ENCODE peak calls at places on chromosomes 11 and 22, in eight cellular contexts. One of them, this sample, is unnamed. For H3K36me3 and H3K4me1, the result is how much of the 10 kb centered on the place peaks cover.

GRCh38 chr11:116314012-116314411 is 458.8 kb downstream of the BUD13 start:
- DNase-seq in hepatocyte: no peak
- DNase-seq in upper lobe of right lung: no peak
- DNase-seq in psoas muscle: no peak
- DNase-seq in heart right ventricle: no peak
- DNase-seq in IMR-90: no peak
- DNase-seq in MM.1S: no peak
- DNase-seq in heart left ventricle: no peak
- DNase-seq in this sample: no peak

GRCh38 chr11:79196950-79197349 is 243.9 kb downstream of the TENM4 start:
- DNase-seq in upper lobe of right lung: no peak
- DNase-seq in heart right ventricle: no peak
- DNase-seq in psoas muscle: no peak
- DNase-seq in MM.1S: no peak
- DNase-seq in heart left ventricle: no peak
- DNase-seq in IMR-90: no peak
- DNase-seq in hepatocyte: no peak
- DNase-seq in this sample: no peak

GRCh38 chr11:28168718-28169117 is 60.5 kb downstream of the METTL15 start:
- DNase-seq in heart right ventricle: no peak
- DNase-seq in upper lobe of right lung: no peak
- DNase-seq in IMR-90: no peak
- DNase-seq in hepatocyte: peak
- DNase-seq in psoas muscle: no peak
- DNase-seq in heart left ventricle: no peak
- DNase-seq in MM.1S: no peak
- DNase-seq in this sample: no peak

GRCh38 chr11:7905961-7906429 is 25.1 kb downstream of the OR10A6 start:
- DNase-seq in hepatocyte: no peak
- DNase-seq in psoas muscle: no peak
- DNase-seq in IMR-90: no peak
- DNase-seq in heart left ventricle: no peak
- DNase-seq in upper lobe of right lung: peak
- DNase-seq in heart right ventricle: no peak
- DNase-seq in MM.1S: no peak
- DNase-seq in this sample: no peak

GRCh38 chr11:77075425-77075905 is 8.7 kb downstream of the CAPN5 start:
- DNase-seq in hepatocyte: peak
- DNase-seq in heart right ventricle: no peak
- DNase-seq in heart left ventricle: no peak
- DNase-seq in upper lobe of right lung: peak
- DNase-seq in IMR-90: no peak
- DNase-seq in psoas muscle: peak
- DNase-seq in MM.1S: no peak
- DNase-seq in this sample: no peak

GRCh38 chr22:23709107-23709506 is 18.3 kb downstream of the RGL4 start:
- DNase-seq in heart right ventricle: no peak
- DNase-seq in MM.1S: no peak
- DNase-seq in heart left ventricle: no peak
- DNase-seq in upper lobe of right lung: no peak
- DNase-seq in psoas muscle: no peak
- DNase-seq in hepatocyte: no peak
- DNase-seq in IMR-90: peak
- DNase-seq in this sample: no peak

GRCh38 chr22:44712156-44712555 is 10.2 kb downstream of the PRR5 start:
- DNase-seq in MM.1S: no peak
- DNase-seq in heart left ventricle: no peak
- DNase-seq in psoas muscle: peak
- DNase-seq in heart right ventricle: peak
- DNase-seq in upper lobe of right lung: no peak
- DNase-seq in hepatocyte: no peak
- DNase-seq in IMR-90: no peak
- DNase-seq in this sample: no peak

GRCh38 chr11:80598905-80599304 is 1158.1 kb upstream of the TENM4 start:
- DNase-seq in MM.1S: no peak
- DNase-seq in psoas muscle: no peak
- DNase-seq in IMR-90: no peak
- DNase-seq in heart right ventricle: no peak
- DNase-seq in hepatocyte: no peak
- DNase-seq in upper lobe of right lung: no peak
- DNase-seq in heart left ventricle: no peak
- DNase-seq in this sample: no peak

GRCh38 chr22:24977370-24978230 is 25.1 kb downstream of the KIAA1671 start:
- DNase-seq in psoas muscle: peak
- DNase-seq in IMR-90: no peak
- DNase-seq in MM.1S: no peak
- DNase-seq in heart right ventricle: peak
- DNase-seq in heart left ventricle: peak
- DNase-seq in upper lobe of right lung: no peak
- DNase-seq in hepatocyte: no peak
- DNase-seq in this sample: peak

GRCh38 chr11:72642815-72643511 is 31.3 kb downstream of the PDE2A start:
- DNase-seq in upper lobe of right lung: peak
- DNase-seq in hepatocyte: peak
- DNase-seq in heart left ventricle: peak
- DNase-seq in psoas muscle: peak
- DNase-seq in heart right ventricle: peak
- DNase-seq in MM.1S: peak
- DNase-seq in IMR-90: peak
- DNase-seq in this sample: peak

GRCh38 chr11:102155676-102156075 is 45.4 kb downstream of the YAP1 start:
- DNase-seq in IMR-90: peak
- DNase-seq in hepatocyte: no peak
- DNase-seq in MM.1S: no peak
- DNase-seq in heart right ventricle: no peak
- DNase-seq in psoas muscle: no peak
- DNase-seq in heart left ventricle: no peak
- DNase-seq in upper lobe of right lung: no peak
- DNase-seq in this sample: no peak

GRCh38 chr11:122923302-122923701 is 40.7 kb downstream of the JHY start:
- DNase-seq in psoas muscle: no peak
- DNase-seq in hepatocyte: no peak
- DNase-seq in heart left ventricle: no peak
- DNase-seq in MM.1S: no peak
- DNase-seq in heart right ventricle: no peak
- DNase-seq in upper lobe of right lung: no peak
- DNase-seq in IMR-90: no peak
- DNase-seq in this sample: no peak

GRCh38 chr11:78414321-78415051 is 3.1 kb downstream of the GAB2 start:
- DNase-seq in hepatocyte: peak
- DNase-seq in heart right ventricle: no peak
- DNase-seq in MM.1S: no peak
- DNase-seq in IMR-90: peak
- DNase-seq in upper lobe of right lung: no peak
- DNase-seq in psoas muscle: no peak
- DNase-seq in heart left ventricle: no peak
- DNase-seq in this sample: no peak

GRCh38 chr11:3684129-3684685 is 13.0 kb upstream of the CHRNA10 start:
- DNase-seq in heart left ventricle: no peak
- DNase-seq in psoas muscle: no peak
- DNase-seq in hepatocyte: no peak
- DNase-seq in upper lobe of right lung: no peak
- DNase-seq in heart right ventricle: no peak
- DNase-seq in IMR-90: no peak
- DNase-seq in MM.1S: no peak
- DNase-seq in this sample: no peak
- H3K36me3 ChIP-seq in heart left ventricle: under half
- H3K36me3 ChIP-seq in psoas muscle: half or more
- H3K36me3 ChIP-seq in hepatocyte: under half
- H3K36me3 ChIP-seq in upper lobe of right lung: half or more
- H3K36me3 ChIP-seq in heart right ventricle: half or more
- H3K36me3 ChIP-seq in IMR-90: half or more
- H3K36me3 ChIP-seq in MM.1S: under half
- H3K36me3 ChIP-seq in this sample: half or more

DNA sequence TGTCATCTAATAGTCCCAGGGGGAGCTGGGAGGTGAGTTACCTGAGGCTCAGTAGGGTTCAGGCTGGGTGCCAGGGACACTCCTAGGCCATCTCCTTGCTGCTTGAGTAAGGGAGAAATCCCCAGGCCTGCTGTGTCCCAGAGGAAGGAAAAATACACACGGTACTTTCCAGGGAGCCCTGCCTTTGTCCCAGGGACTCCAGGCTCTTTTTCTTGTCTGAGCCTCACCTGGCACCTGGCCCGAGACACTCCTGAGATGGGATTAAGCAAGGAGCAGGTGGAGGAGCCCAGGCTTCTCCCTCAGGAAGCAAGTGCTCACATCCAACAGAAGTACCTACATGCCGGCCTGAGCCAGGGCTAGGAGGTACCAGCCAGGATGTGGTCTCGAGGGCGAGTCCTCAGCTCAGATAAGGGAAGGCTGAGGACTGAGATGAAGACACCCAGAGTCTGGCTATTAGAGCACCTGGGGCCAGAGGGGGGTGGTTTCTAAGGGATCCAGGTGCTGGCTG is 899 bp upstream of the KLHDC7B start:
- DNase-seq in upper lobe of right lung: peak
- DNase-seq in hepatocyte: peak
- DNase-seq in psoas muscle: peak
- DNase-seq in MM.1S: no peak
- DNase-seq in heart right ventricle: no peak
- DNase-seq in IMR-90: no peak
- DNase-seq in heart left ventricle: no peak
- DNase-seq in this sample: no peak
- H3K4me1 ChIP-seq in upper lobe of right lung: under half
- H3K4me1 ChIP-seq in hepatocyte: under half
- H3K4me1 ChIP-seq in psoas muscle: under half
- H3K4me1 ChIP-seq in MM.1S: under half
- H3K4me1 ChIP-seq in heart right ventricle: under half
- H3K4me1 ChIP-seq in IMR-90: under half
- H3K4me1 ChIP-seq in heart left ventricle: under half
- H3K4me1 ChIP-seq in this sample: under half

DNA sequence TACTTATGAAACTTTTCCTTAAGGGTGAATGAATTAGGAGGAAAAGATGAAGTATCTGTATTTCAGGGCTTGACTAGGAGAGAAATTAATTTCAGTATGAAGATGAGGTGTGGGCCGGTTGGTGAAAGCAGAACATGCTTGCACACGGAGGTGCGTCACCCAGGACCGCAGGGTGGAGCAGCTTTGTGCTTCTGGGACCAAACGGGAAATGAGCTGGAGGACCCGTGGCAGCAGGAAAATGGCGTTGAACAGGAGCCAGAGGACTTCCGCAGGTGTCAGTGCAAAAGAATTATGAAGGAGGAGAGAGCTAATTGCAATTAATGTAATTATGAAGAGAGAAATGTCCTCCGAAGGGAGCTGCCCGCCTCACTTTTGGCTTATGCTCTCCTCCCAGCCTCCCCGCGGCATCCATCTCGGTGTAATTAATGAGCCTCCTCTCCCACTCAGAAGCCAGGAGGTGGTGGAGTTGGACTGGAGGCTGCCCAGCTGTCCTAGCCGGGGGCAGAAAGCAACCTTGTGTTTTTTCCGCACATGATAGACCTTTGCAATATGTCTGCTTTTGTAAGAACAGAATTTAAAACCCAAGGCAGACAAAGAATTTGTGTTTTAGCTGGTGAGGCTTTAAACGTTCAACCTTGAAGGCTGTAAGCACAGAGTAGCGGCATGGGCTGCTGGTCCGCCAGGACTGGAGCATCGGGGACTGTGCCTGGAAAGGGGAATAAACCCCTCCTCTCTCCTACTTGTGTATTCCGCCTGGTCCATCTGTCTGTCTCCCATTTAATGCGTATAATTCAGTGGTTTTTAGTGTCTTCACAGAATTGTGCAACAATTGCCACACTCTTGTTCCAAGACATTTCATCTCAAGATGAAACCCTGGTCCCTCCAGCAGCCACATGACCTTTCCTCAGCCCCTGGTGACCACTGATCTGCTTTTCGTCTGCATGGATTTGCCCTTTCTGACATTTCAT is 180.7 kb downstream of the TBC1D22A start:
- DNase-seq in upper lobe of right lung: no peak
- DNase-seq in hepatocyte: no peak
- DNase-seq in psoas muscle: peak
- DNase-seq in MM.1S: no peak
- DNase-seq in heart right ventricle: peak
- DNase-seq in IMR-90: no peak
- DNase-seq in heart left ventricle: peak
- DNase-seq in this sample: no peak
- TF ChIP-seq CTCF in upper lobe of right lung: no peak
- TF ChIP-seq CTCF in hepatocyte: no peak
- TF ChIP-seq CTCF in psoas muscle: no peak
- TF ChIP-seq CTCF in MM.1S: no peak
- TF ChIP-seq CTCF in heart right ventricle: no peak
- TF ChIP-seq CTCF in IMR-90: no peak
- TF ChIP-seq CTCF in heart left ventricle: no peak
- TF ChIP-seq CTCF in this sample: no peak

GRCh38 chr22:46357711-46358505 is 22.4 kb downstream of the TRMU start:
- DNase-seq in upper lobe of right lung: peak
- DNase-seq in hepatocyte: no peak
- DNase-seq in heart right ventricle: no peak
- DNase-seq in psoas muscle: no peak
- DNase-seq in IMR-90: no peak
- DNase-seq in heart left ventricle: no peak
- DNase-seq in MM.1S: no peak
- DNase-seq in this sample: no peak

GRCh38 chr22:46357186-46357500 is 21.6 kb downstream of the TRMU start:
- DNase-seq in psoas muscle: peak
- DNase-seq in IMR-90: no peak
- DNase-seq in heart right ventricle: no peak
- DNase-seq in hepatocyte: no peak
- DNase-seq in upper lobe of right lung: no peak
- DNase-seq in heart left ventricle: no peak
- DNase-seq in MM.1S: no peak
- DNase-seq in this sample: no peak

GRCh38 chr22:46355369-46355995 is 20.0 kb downstream of the TRMU start:
- DNase-seq in heart left ventricle: peak
- DNase-seq in hepatocyte: peak
- DNase-seq in upper lobe of right lung: peak
- DNase-seq in psoas muscle: peak
- DNase-seq in heart right ventricle: peak
- DNase-seq in MM.1S: peak
- DNase-seq in IMR-90: peak
- DNase-seq in this sample: peak

GRCh38 chr22:46355996-46356471 is 20.5 kb downstream of the TRMU start:
- DNase-seq in upper lobe of right lung: peak
- DNase-seq in psoas muscle: peak
- DNase-seq in heart left ventricle: no peak
- DNase-seq in heart right ventricle: no peak
- DNase-seq in IMR-90: no peak
- DNase-seq in hepatocyte: no peak
- DNase-seq in MM.1S: no peak
- DNase-seq in this sample: no peak

DNA sequence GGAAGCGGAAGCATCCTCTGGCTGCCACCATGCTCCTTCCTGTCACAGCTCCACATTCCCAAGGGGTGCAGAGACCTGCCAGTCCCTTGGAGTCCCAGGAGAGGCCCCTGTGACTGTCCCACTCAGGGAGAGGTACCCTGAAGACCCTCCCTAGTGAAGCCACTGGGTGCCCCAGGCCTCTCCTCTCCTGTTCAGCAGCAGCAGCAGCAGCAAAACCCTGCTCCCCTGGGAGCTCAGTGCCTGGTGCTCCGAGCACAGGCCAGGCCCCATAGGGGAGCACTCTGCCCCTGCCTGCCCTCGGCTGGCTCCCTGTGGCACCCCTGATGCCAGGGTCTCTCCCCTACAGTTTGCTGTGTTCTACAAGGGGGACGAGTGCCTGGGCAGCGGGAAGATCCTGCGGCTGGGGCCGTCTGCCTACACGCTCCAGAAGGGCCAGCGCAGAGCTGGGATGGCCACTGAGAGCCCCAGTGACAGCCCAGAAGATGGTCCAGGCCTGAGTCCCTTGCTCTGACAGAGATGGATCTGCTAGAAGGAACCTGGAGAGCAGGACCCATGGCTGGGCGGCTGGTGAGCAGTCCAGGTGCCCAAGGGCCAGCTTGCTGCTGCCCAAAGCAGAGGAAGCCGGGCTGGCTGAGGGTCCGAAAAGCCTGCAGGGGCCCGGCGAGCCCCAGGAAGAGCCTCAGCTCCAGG is 21.1 kb downstream of the TRMU start:
- DNase-seq in MM.1S: no peak
- DNase-seq in heart right ventricle: no peak
- DNase-seq in IMR-90: no peak
- DNase-seq in psoas muscle: peak
- DNase-seq in upper lobe of right lung: peak
- DNase-seq in heart left ventricle: no peak
- DNase-seq in hepatocyte: no peak
- DNase-seq in this sample: no peak
- H3K36me3 ChIP-seq in MM.1S: under half
- H3K36me3 ChIP-seq in heart right ventricle: under half
- H3K36me3 ChIP-seq in IMR-90: under half
- H3K36me3 ChIP-seq in psoas muscle: half or more
- H3K36me3 ChIP-seq in upper lobe of right lung: under half
- H3K36me3 ChIP-seq in heart left ventricle: under half
- H3K36me3 ChIP-seq in hepatocyte: under half
- H3K36me3 ChIP-seq in this sample: under half

This sample was measured in cardiac muscle cell.